ENCODE peak calls at places on chromosomes 2 and 18, in four cellular contexts. J is A549, M is transverse colon, U is stomach. A is an unnamed sample.

GRCh38 chr2:176174850-176175728 is 13.4 kb upstream of the HOXD1 start:
- DNase-seq in M (peak), U (no peak), J (no peak), A (no peak)

GRCh38 chr18:5196253-5197031 is 615 bp downstream of the AKAIN1 start:
- DNase-seq in J (no peak), U (no peak), M (no peak), A (no peak)

GRCh38 chr2:234026111-234026510 is 24.4 kb upstream of the SPP2 start:
- DNase-seq in U (no peak), J (no peak), M (no peak), A (no peak)

GRCh38 chr2:150255528-150255927 is 231.9 kb downstream of the RND3 start:
- DNase-seq in J (no peak), M (no peak), U (no peak), A (no peak)

GRCh38 chr2:30239308-30240161 is 8.2 kb downstream of the LBH start:
- DNase-seq in J (peak), M (peak), U (peak), A (no peak)

GRCh38 chr2:176111891-176112374 is 4.6 kb upstream of the HOXD10 start:
- DNase-seq in U (no peak), J (no peak), M (no peak), A (no peak)

GRCh38 chr2:191740016-191740419 is 62.1 kb downstream of the NABP1 start:
- DNase-seq in J (peak), M (no peak), U (no peak), A (no peak)

GRCh38 chr2:48170281-48170680 is 264.0 kb upstream of the FBXO11 start:
- DNase-seq in M (no peak), J (no peak), U (no peak), A (no peak)

GRCh38 chr2:202344178-202344577 is 31.9 kb upstream of the BMPR2 start:
- DNase-seq in U (no peak), M (no peak), J (no peak), A (no peak)

GRCh38 chr2:234480337-234480736 is 16.5 kb downstream of the ARL4C start:
- DNase-seq in U (no peak), J (no peak), M (no peak), A (no peak)

GRCh38 chr2:142868281-142868762 is 9.1 kb upstream of the KYNU start:
- DNase-seq in U (peak), M (peak), J (no peak), A (no peak)

GRCh38 chr2:61640406-61640805 is 102.2 kb upstream of the XPO1 start:
- DNase-seq in J (no peak), M (no peak), U (no peak), A (no peak)

GRCh38 chr2:3253913-3254437 is 123.6 kb downstream of the EIPR1 start:
- DNase-seq in U (no peak), J (no peak), M (no peak), A (peak)

GRCh38 chr18:60391571-60392226 is 19.1 kb upstream of the MC4R start:
- DNase-seq in M (no peak), J (no peak), U (no peak), A (no peak)

GRCh38 chr2:149068996-149069888 is 30.7 kb downstream of the LYPD6B start:
- DNase-seq in M (no peak), J (no peak), U (no peak), A (no peak)

GRCh38 chr2:54497738-54498680 is 41.9 kb downstream of the SPTBN1 start:
- DNase-seq in M (no peak), J (no peak), U (no peak), A (no peak)

GRCh38 chr2:62465741-62466500 is 40.1 kb downstream of the TMEM17 start:
- DNase-seq in J (no peak), U (no peak), M (no peak), A (no peak)

GRCh38 chr2:157052685-157053224 is 204.8 kb upstream of the GALNT5 start:
- DNase-seq in M (no peak), J (peak), U (no peak), A (no peak)

GRCh38 chr2:29987141-29987540 is 65.8 kb upstream of the ALK start:
- DNase-seq in U (no peak), J (no peak), M (no peak), A (peak)

GRCh38 chr2:197108758-197109157 is 182.3 kb upstream of the PGAP1 start:
- DNase-seq in M (peak), J (no peak), U (peak), A (no peak)

GRCh38 chr2:196702641-196703040 is 63.1 kb downstream of the CCDC150 start:
- DNase-seq in U (no peak), M (no peak), J (no peak), A (no peak)

GRCh38 chr18:45046226-45046625 is 365.5 kb downstream of the SETBP1 start:
- DNase-seq in U (no peak), M (no peak), J (no peak), A (no peak)

GRCh38 chr2:14408695-14409094 is 223.8 kb upstream of the LRATD1 start:
- DNase-seq in U (no peak), J (no peak), M (no peak), A (no peak)

GRCh38 chr18:22817844-22818243 is 115.3 kb upstream of the RBBP8 start:
- DNase-seq in U (no peak), M (no peak), J (no peak), A (no peak)
- TF ChIP-seq EP300 in U (no peak), M (no peak), J (no peak), A (no peak)

GRCh38 chr2:120299024-120299423 is 46.4 kb downstream of the RALB start:
- DNase-seq in U (no peak), J (no peak), M (no peak), A (no peak)
- TF ChIP-seq EP300 in U (no peak), J (no peak), M (no peak), A (no peak)

GRCh38 chr2:11465485-11466306 is at the start of gene E2F6:
- DNase-seq in M (peak), J (peak), U (peak), A (peak)
- TF ChIP-seq EP300 in M (no peak), J (no peak), U (no peak), A (no peak)

GRCh38 chr2:15672961-15673918 is 81.6 kb downstream of the DDX1 start:
- DNase-seq in U (no peak), J (no peak), M (no peak), A (no peak)
- TF ChIP-seq EP300 in U (no peak), J (no peak), M (no peak), A (no peak)

A was measured in esophagus muscularis mucosa.